ENCODE peak calls at places on chromosome 1, in seven cellular contexts. B, N, G, I, U, Z and V are unnamed samples.

GRCh38 chr1:13828454-13829151 is 128.6 kb downstream of the PRDM2 start:
- DNase-seq in N (peak; percentile 15), I (no peak), U (peak; percentile 19), B (no peak), Z (peak; percentile 67), G (no peak), V (no peak)

GRCh38 chr1:66286307-66286706 is 247.6 kb upstream of the SGIP1 start:
- DNase-seq in Z (no peak), U (no peak), I (no peak), G (peak; percentile 78), B (no peak), N (no peak), V (no peak)

GRCh38 chr1:17735791-17736190 is 19.3 kb upstream of the ACTL8 start:
- DNase-seq in G (no peak), I (no peak), U (no peak), B (no peak), N (no peak), Z (no peak), V (no peak)

GRCh38 chr1:82377201-82377884 is 576.6 kb downstream of the ADGRL2 start:
- DNase-seq in B (no peak), Z (no peak), G (peak; percentile 67), I (no peak), U (no peak), N (no peak), V (peak; percentile 28)

GRCh38 chr1:34871443-34872132 is 12.0 kb upstream of the SMIM12 start:
- DNase-seq in B (no peak), I (no peak), U (no peak), G (no peak), N (no peak), Z (no peak), V (no peak)

GRCh38 chr1:177567393-177567792 is 396.6 kb downstream of the BRINP2 start:
- DNase-seq in N (peak; percentile 6), I (no peak), Z (no peak), G (peak; percentile 23), U (peak; percentile 7), B (no peak), V (no peak)

GRCh38 chr1:95974586-95974985 is 740.6 kb downstream of the RWDD3 start:
- DNase-seq in G (no peak), B (no peak), U (no peak), Z (no peak), N (peak; percentile 2), I (no peak), V (peak; percentile 31)

GRCh38 chr1:23742670-23743286 is 493 bp upstream of the ELOA start:
- DNase-seq in Z (peak; percentile 59), U (no peak), I (no peak), N (peak; percentile 25), B (no peak), G (peak; percentile 17), V (no peak)

GRCh38 chr1:203166192-203166940 is 9.3 kb downstream of the MYBPH start:
- DNase-seq in Z (no peak), G (no peak), U (no peak), B (no peak), I (no peak), N (no peak), V (no peak)

GRCh38 chr1:94528826-94529225 is 12.7 kb downstream of the F3 start:
- DNase-seq in G (no peak), U (no peak), Z (no peak), B (no peak), N (no peak), I (no peak), V (no peak)

GRCh38 chr1:42167611-42168396 is 3.3 kb upstream of the GUCA2A start:
- DNase-seq in G (no peak), I (no peak), U (no peak), Z (no peak), N (no peak), B (no peak), V (no peak)

GRCh38 chr1:226631229-226632000 is 82.9 kb downstream of the STUM start:
- DNase-seq in G (no peak), U (no peak), N (no peak), Z (peak; percentile 8), B (no peak), I (no peak), V (no peak)

GRCh38 chr1:912740-913301 is 10.9 kb upstream of the SAMD11 start:
- DNase-seq in Z (peak; percentile 51), N (no peak), G (no peak), B (no peak), I (no peak), U (peak; percentile 52), V (no peak)

GRCh38 chr1:90361026-90361425 is 356.1 kb downstream of the BARHL2 start:
- DNase-seq in I (no peak), B (peak; percentile 29), G (no peak), U (no peak), N (no peak), Z (no peak), V (no peak)

GRCh38 chr1:180309338-180309737 is 79.3 kb downstream of the LHX4 start:
- DNase-seq in I (no peak), G (peak; percentile 53), N (peak; percentile 44), B (no peak), U (peak; percentile 48), Z (no peak), V (peak; percentile 12)

GRCh38 chr1:47738560-47739182 is 258.5 kb downstream of the TRABD2B start:
- DNase-seq in G (peak; percentile 32), B (no peak), N (peak; percentile 74), I (peak; percentile 55), U (peak; percentile 38), Z (peak; percentile 64), V (no peak)

GRCh38 chr1:2194898-2195673 is 514 bp upstream of the FAAP20 start:
- DNase-seq in U (peak; percentile 85), G (peak; percentile 85), Z (peak; percentile 95), N (peak; percentile 91), B (peak; percentile 98), I (peak; percentile 92), V (no peak)

GRCh38 chr1:42834803-42835202 is 11.6 kb upstream of the ZNF691 start:
- DNase-seq in G (no peak), Z (no peak), N (no peak), B (no peak), U (no peak), I (no peak), V (no peak)

GRCh38 chr1:93672069-93672468 is 9.6 kb downstream of the BCAR3 start:
- DNase-seq in G (peak; percentile 42), Z (peak; percentile 58), I (peak; percentile 88), U (peak; percentile 24), N (peak; percentile 96), B (no peak), V (no peak)

GRCh38 chr1:221672965-221673364 is 68.9 kb downstream of the DUSP10 start:
- DNase-seq in I (no peak), Z (no peak), U (no peak), G (no peak), B (no peak), N (no peak), V (no peak)

GRCh38 chr1:206635983-206636354 is 633 bp downstream of the DYRK3 start:
- DNase-seq in U (peak; percentile 35), Z (no peak), B (no peak), N (peak; percentile 18), G (peak; percentile 35), I (no peak), V (no peak)

GRCh38 chr1:183675381-183675780 is 22.3 kb upstream of the APOBEC4 start:
- DNase-seq in I (no peak), B (no peak), N (no peak), G (no peak), U (no peak), Z (no peak), V (no peak)

DNA sequence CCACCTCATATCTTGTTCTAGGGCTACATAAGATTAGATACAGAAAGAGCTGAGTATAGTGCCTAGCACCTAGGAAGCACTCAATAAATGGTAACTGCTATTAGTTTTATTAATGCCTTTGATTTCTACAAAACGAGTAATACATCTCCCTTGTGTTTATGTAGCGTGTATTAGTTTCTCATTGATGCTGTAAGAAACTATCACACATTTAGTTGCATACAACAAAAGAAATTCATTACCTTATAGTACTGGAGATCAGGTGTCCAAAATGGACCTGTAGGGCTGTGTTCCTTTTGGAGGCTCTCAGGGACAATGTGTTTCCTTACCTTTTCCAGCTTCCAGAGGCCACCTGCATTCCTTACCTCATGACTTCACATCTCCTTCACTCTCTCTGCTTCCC is 961 bp upstream of the ERO1B start:
- DNase-seq in G (no peak), U (no peak), I (no peak), Z (no peak), B (no peak), N (no peak), V (no peak)
- H3K4me3 ChIP-seq in G (peak overlapping the region; percentile 54), U (peak overlapping the region; percentile 99), I (peak overlapping the region; percentile 90), Z (peak overlapping the region; percentile 84), B (peak overlapping the region; percentile 83), N (no peak overlapping the region), V (no peak overlapping the region)

GRCh38 chr1:201259476-201260235 is 23.6 kb upstream of the PKP1 start:
- DNase-seq in I (no peak), N (peak; percentile 15), Z (no peak), U (no peak), B (peak; percentile 87), G (peak; percentile 83), V (no peak)
- TF ChIP-seq CTCF in I (no peak), N (no peak), Z (no peak), U (no peak), B (no peak), G (peak; percentile 30), V (no peak)

GRCh38 chr1:18927654-18928272 is 25.4 kb upstream of the ALDH4A1 start:
- DNase-seq in I (no peak), B (no peak), G (peak; percentile 52), N (peak; percentile 56), U (no peak), Z (no peak), V (no peak)

GRCh38 chr1:18928985-18929384 is 26.6 kb upstream of the ALDH4A1 start:
- DNase-seq in U (no peak), N (no peak), G (no peak), Z (no peak), B (no peak), I (no peak), V (no peak)

GRCh38 chr1:18928406-18928805 is 26.1 kb upstream of the ALDH4A1 start:
- DNase-seq in G (no peak), Z (no peak), I (no peak), U (no peak), B (no peak), N (no peak), V (no peak)

GRCh38 chr1:18926315-18927081 is 24.1 kb upstream of the ALDH4A1 start:
- DNase-seq in I (peak; percentile 85), G (peak; percentile 97), Z (peak; percentile 78), U (peak; percentile 84), B (no peak), N (peak; percentile 93), V (no peak)

GRCh38 chr1:18927082-18927653 is 24.8 kb upstream of the ALDH4A1 start:
- DNase-seq in Z (no peak), G (peak; percentile 76), N (no peak), U (no peak), I (no peak), B (no peak), V (no peak)
- H3K4me3 ChIP-seq in Z (no peak overlapping the region), G (no peak overlapping the region), N (no peak overlapping the region), U (no peak overlapping the region), I (no peak overlapping the region), B (no peak overlapping the region), V (no peak overlapping the region)

DNA sequence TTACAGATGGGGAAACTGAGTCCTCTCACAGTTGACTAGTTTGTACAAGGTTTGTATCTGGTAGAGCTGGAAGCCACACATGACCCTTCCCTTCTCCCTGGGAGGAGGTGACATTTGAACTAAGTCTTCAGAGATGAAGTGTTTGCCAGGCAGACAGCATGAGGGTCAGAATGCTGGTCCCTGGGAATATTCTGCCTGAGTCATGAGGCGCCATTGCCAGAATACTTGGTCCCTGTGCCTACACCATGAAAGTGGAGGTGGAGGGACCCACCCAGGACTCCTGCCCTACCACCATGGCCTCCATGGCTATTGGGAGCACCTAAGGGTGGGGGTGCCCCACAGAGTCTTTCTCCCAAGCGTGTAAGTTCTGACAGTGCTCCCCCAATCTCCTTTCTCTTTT is 7.0 kb downstream of the RPS6KA1 start:
- DNase-seq in G (no peak), Z (no peak), I (no peak), B (no peak), N (no peak), U (no peak), V (no peak)
- TF ChIP-seq CTCF in G (no peak), Z (no peak), I (no peak), B (no peak), N (no peak), U (no peak), V (no peak)